ENCODE peak calls at places on chromosome 5, in seven cellular contexts. M is astrocyte, P is neural progenitor cell, S is hepatocyte, Q is HCT116, C is HepG2, X is K562. Z is an unnamed sample. For H4K20me1 and H3K27me3, the result is how much of the 10 kb centered on the place peaks cover.

GRCh38 chr5:17157294-17157693 is 60.1 kb upstream of the BASP1 start:
- DNase-seq in M (peak), P (no peak), S (no peak), Q (no peak), C (no peak), X (no peak), Z (no peak)

GRCh38 chr5:140228364-140228837 is 53.4 kb downstream of the CYSTM1 start:
- DNase-seq in M (no peak), P (no peak), S (no peak), Q (no peak), C (no peak), X (no peak), Z (no peak)

GRCh38 chr5:168916852-168917251 is 337.7 kb upstream of the PANK3 start:
- DNase-seq in M (peak), P (no peak), S (no peak), Q (no peak), C (no peak), X (no peak), Z (no peak)

GRCh38 chr5:98314262-98314661 is 459.2 kb upstream of the RGMB start:
- DNase-seq in M (peak), P (no peak), S (no peak), Q (no peak), C (no peak), X (no peak), Z (no peak)

GRCh38 chr5:137565450-137565849 is 66.3 kb upstream of the SPOCK1 start:
- DNase-seq in M (peak), P (no peak), S (no peak), Q (no peak), C (no peak), X (no peak), Z (no peak)

GRCh38 chr5:140054086-140054689 is 11.1 kb upstream of the NRG2 start:
- DNase-seq in M (no peak), P (no peak), S (no peak), Q (no peak), C (no peak), X (no peak), Z (no peak)

GRCh38 chr5:55441107-55441771 is 93.5 kb downstream of the PLPP1 start:
- DNase-seq in M (no peak), P (peak), S (no peak), Q (no peak), C (no peak), X (no peak), Z (no peak)

GRCh38 chr5:176866913-176867312 is 32.2 kb downstream of the HK3 start:
- DNase-seq in M (no peak), P (peak), S (no peak), Q (no peak), C (no peak), X (no peak), Z (no peak)

GRCh38 chr5:102792705-102793104 is 37.6 kb downstream of the PAM start:
- DNase-seq in M (no peak), P (no peak), S (no peak), Q (no peak), C (peak), X (no peak), Z (no peak)

GRCh38 chr5:77138981-77139380 is 51.9 kb upstream of the ZBED3 start:
- DNase-seq in M (peak), P (peak), S (peak), Q (no peak), C (no peak), X (no peak), Z (no peak)

GRCh38 chr5:131209506-131210191 is 38.9 kb downstream of the LYRM7 start:
- DNase-seq in M (no peak), P (peak), S (no peak), Q (no peak), C (no peak), X (no peak), Z (no peak)

GRCh38 chr5:22560115-22560514 is 293.0 kb downstream of the CDH12 start:
- DNase-seq in M (peak), P (no peak), S (peak), Q (no peak), C (no peak), X (no peak), Z (no peak)

GRCh38 chr5:179294891-179295777 is 50.1 kb downstream of the ADAMTS2 start:
- DNase-seq in M (peak), P (no peak), S (no peak), Q (no peak), C (no peak), X (no peak), Z (no peak)

GRCh38 chr5:14983666-14984441 is 112.3 kb upstream of the ANKH start:
- DNase-seq in M (no peak), P (no peak), S (no peak), Q (no peak), C (no peak), X (no peak), Z (no peak)

GRCh38 chr5:154164182-154164581 is 26.4 kb upstream of the GALNT10 start:
- DNase-seq in M (no peak), P (no peak), S (no peak), Q (no peak), C (no peak), X (no peak), Z (no peak)

GRCh38 chr5:139422307-139422893 is 16.9 kb downstream of the DNAJC18 start:
- DNase-seq in M (peak), P (peak), S (peak), Q (peak), C (peak), X (peak), Z (peak)

GRCh38 chr5:39072915-39073758 is 1.1 kb downstream of the RICTOR start:
- DNase-seq in M (peak), P (peak), S (peak), Q (no peak), C (peak), X (peak), Z (peak)

GRCh38 chr5:132799392-132799791 is 13.7 kb upstream of the SOWAHA start:
- DNase-seq in M (no peak), P (no peak), S (no peak), Q (no peak), C (no peak), X (no peak), Z (no peak)

GRCh38 chr5:40834391-40834848 is 602 bp downstream of the RPL37 start:
- DNase-seq in M (peak), P (peak), S (peak), Q (no peak), C (no peak), X (no peak), Z (no peak)

GRCh38 chr5:87354496-87354895 is 58.2 kb downstream of the CCNH start:
- DNase-seq in M (no peak), P (no peak), S (no peak), Q (no peak), C (no peak), X (no peak), Z (no peak)

GRCh38 chr5:16456103-16456832 is 9.3 kb downstream of the ZNF622 start:
- DNase-seq in M (peak), P (peak), S (peak), Q (peak), C (peak), X (peak), Z (peak)

GRCh38 chr5:45622365-45622764 is 73.8 kb downstream of the HCN1 start:
- DNase-seq in M (no peak), P (no peak), S (no peak), Q (no peak), C (no peak), X (no peak), Z (no peak)

GRCh38 chr5:20601678-20602100 is 613.7 kb upstream of the CDH18 start:
- DNase-seq in M (peak), P (peak), S (peak), Q (no peak), C (no peak), X (no peak), Z (no peak)

DNA sequence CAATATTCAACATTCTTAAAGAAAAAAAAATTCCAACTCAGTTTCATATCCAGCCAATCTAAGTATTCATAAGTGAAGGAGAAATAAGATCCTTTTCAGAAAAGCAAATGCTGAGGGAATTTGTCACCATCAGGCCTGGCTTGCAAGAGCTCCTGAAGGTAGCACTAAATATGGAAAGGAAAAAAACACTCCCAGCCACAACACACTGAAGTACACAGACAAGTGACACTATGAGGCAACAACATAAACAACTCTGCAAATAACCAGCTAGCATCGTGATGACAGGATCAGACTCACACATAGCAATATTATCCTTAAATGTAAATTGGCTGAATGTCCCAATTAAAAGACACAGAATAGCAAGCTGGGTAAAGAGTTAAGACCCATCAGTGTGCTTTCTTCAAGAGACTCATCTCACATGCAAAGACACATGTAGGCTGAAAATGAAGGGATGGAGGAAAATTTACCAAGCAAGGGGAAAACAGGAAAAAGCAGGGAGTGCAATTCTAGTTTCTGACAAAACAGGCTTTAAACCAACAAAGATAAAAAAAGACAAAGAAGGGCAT is 33.1 kb downstream of the ANKRD33B start:
- DNase-seq in M (no peak), P (no peak), S (no peak), Q (no peak), C (no peak), X (no peak), Z (no peak)
- H4K20me1 ChIP-seq in M (under half), P (under half), S (under half), Q (under half), C (under half), X (under half), Z (under half)

DNA sequence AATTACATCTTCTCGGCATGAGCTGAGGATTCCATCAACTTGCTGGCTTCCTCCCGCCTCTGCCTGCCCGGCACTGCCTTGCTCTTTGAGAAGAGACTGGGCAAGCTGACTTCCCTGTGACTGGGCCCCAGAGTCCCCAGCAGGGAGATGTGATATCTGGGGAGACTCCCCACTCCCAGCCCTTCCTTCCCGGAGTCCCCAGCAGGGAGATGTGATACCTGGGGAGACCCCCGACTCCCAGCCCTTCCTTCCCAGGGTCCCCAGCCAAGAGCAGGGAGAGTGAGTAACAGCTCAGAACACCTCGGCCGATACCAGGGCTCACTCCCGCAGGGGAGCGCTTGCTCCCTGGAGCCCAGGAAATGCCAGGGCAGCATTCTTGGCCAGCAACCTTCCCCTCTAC is 90.1 kb upstream of the NEURL1B start:
- DNase-seq in M (no peak), P (no peak), S (no peak), Q (no peak), C (no peak), X (no peak), Z (no peak)
- H3K27me3 ChIP-seq in M (under half), P (under half), S (under half), Q (under half), C (under half), X (half or more), Z (half or more)

GRCh38 chr5:150448960-150449490 is 514 bp downstream of the RPS14 start:
- DNase-seq in M (no peak), P (peak), S (peak), Q (no peak), C (no peak), X (no peak), Z (no peak)

GRCh38 chr5:150449491-150450339 is at the start of gene RPS14:
- DNase-seq in M (peak), P (peak), S (peak), Q (peak), C (peak), X (peak), Z (peak)

GRCh38 chr5:150447188-150447587 is 2.4 kb downstream of the RPS14 start:
- DNase-seq in M (no peak), P (no peak), S (no peak), Q (no peak), C (no peak), X (no peak), Z (no peak)

GRCh38 chr5:150446583-150446982 is 3.0 kb downstream of the RPS14 start:
- DNase-seq in M (no peak), P (no peak), S (no peak), Q (no peak), C (no peak), X (no peak), Z (no peak)

GRCh38 chr5:150448353-150448752 is 1.2 kb downstream of the RPS14 start:
- DNase-seq in M (no peak), P (no peak), S (no peak), Q (no peak), C (no peak), X (no peak), Z (no peak)
- H4K20me1 ChIP-seq in M (half or more), P (half or more), S (under half), Q (under half), C (half or more), X (under half), Z (half or more)

GRCh38 chr5:170502692-170503091 is 1.1 kb upstream of the KCNIP1 start:
- DNase-seq in M (no peak), P (peak), S (no peak), Q (no peak), C (no peak), X (no peak), Z (no peak)

GRCh38 chr5:170499621-170500020 is 4.2 kb upstream of the KCNIP1 start:
- DNase-seq in M (no peak), P (no peak), S (no peak), Q (no peak), C (no peak), X (no peak), Z (no peak)

GRCh38 chr5:170498811-170499210 is 5.0 kb upstream of the KCNIP1 start:
- DNase-seq in M (no peak), P (no peak), S (no peak), Q (no peak), C (no peak), X (no peak), Z (no peak)

GRCh38 chr5:170501931-170502330 is 1.9 kb upstream of the KCNIP1 start:
- DNase-seq in M (no peak), P (no peak), S (no peak), Q (no peak), C (no peak), X (no peak), Z (no peak)

DNA sequence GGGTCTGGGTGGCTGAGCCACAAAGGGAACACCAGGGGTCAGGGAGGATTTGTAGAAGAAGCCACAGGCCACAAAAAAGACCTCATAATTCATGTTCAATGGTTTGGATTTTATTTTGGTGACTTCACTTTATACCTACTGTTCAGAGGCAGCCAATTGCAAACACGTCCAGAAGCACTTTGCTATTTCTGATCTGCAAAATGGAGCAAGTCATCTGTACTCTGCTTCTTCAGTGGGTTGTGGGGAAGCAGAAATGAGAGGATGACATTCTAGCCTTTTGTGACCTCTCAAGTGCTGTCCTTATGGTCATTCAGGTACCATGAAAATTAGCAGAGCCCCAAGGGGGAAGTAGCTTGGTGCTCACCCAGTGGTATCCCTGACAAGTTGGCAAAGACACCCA is 2.5 kb upstream of the KCNIP1 start:
- DNase-seq in M (no peak), P (no peak), S (no peak), Q (no peak), C (no peak), X (no peak), Z (no peak)
- H3K27me3 ChIP-seq in M (under half), P (under half), S (under half), Q (under half), C (under half), X (under half), Z (under half)

GRCh38 chr5:43616535-43616934 is 13.6 kb downstream of the NNT start:
- DNase-seq in M (no peak), P (no peak), S (no peak), Q (no peak), C (no peak), X (no peak), Z (no peak)

GRCh38 chr5:43608406-43608805 is 5.4 kb downstream of the NNT start:
- DNase-seq in M (no peak), P (no peak), S (no peak), Q (no peak), C (no peak), X (no peak), Z (no peak)

GRCh38 chr5:43609752-43610151 is 6.8 kb downstream of the NNT start:
- DNase-seq in M (no peak), P (no peak), S (no peak), Q (no peak), C (no peak), X (peak), Z (no peak)

GRCh38 chr5:43615445-43616184 is 12.6 kb downstream of the NNT start:
- DNase-seq in M (no peak), P (no peak), S (no peak), Q (no peak), C (peak), X (no peak), Z (no peak)

GRCh38 chr5:43613370-43613769 is 10.4 kb downstream of the NNT start:
- DNase-seq in M (no peak), P (no peak), S (no peak), Q (no peak), C (no peak), X (no peak), Z (no peak)
- H4K20me1 ChIP-seq in M (under half), P (under half), S (under half), Q (under half), C (under half), X (under half), Z (under half)

Z was measured in PC-9.